ENCODE peak calls at places on chromosome X, in four cellular contexts. O is A673, N is AG09309, Y is GM23338. F is an unnamed sample.

GRCh38 chrX:102832661-102833060 is 104.4 kb upstream of the RAB40AL start:
- DNase-seq in Y (peak; percentile 26), O (no peak), N (peak; percentile 38), F (no peak)

GRCh38 chrX:45621356-45622041 is 420.8 kb upstream of the DIPK2B start:
- DNase-seq in Y (no peak), N (peak; percentile 37), O (no peak), F (peak; percentile 61)

GRCh38 chrX:136767104-136767941 is 13.4 kb downstream of the ARHGEF6 start:
- DNase-seq in Y (peak; percentile 72), O (peak; percentile 69), N (no peak), F (no peak)

GRCh38 chrX:71650333-71650969 is 16.9 kb upstream of the LOC101059915 start:
- DNase-seq in Y (no peak), O (no peak), N (no peak), F (no peak)

GRCh38 chrX:109266034-109266433 is 215.9 kb downstream of the GUCY2F start:
- DNase-seq in O (no peak), Y (no peak), N (no peak), F (no peak)

GRCh38 chrX:68833855-68834331 is 5.1 kb downstream of the EFNB1 start:
- DNase-seq in Y (no peak), O (no peak), N (no peak), F (no peak)

GRCh38 chrX:71198066-71198465 is 25.0 kb upstream of the GJB1 start:
- DNase-seq in O (no peak), N (no peak), Y (no peak), F (no peak)

GRCh38 chrX:79557212-79557611 is 190.1 kb upstream of the ITM2A start:
- DNase-seq in O (peak; percentile 45), N (no peak), Y (no peak), F (no peak)

GRCh38 chrX:152869972-152870371 is 27.9 kb upstream of the ZNF185 start:
- DNase-seq in O (no peak), N (no peak), Y (peak; percentile 20), F (no peak)

GRCh38 chrX:17547658-17548057 is 172.7 kb downstream of the NHS start:
- DNase-seq in N (no peak), Y (no peak), O (no peak), F (peak; percentile 77)

GRCh38 chrX:29824176-29824906 is 391.0 kb upstream of the MAGEB2 start:
- DNase-seq in O (no peak), N (no peak), Y (no peak), F (no peak)

GRCh38 chrX:12868747-12869146 is 1.9 kb downstream of the TLR7 start:
- DNase-seq in N (no peak), O (no peak), Y (no peak), F (no peak)
- H3K4me3 ChIP-seq in N (no peak overlapping the region), O (no peak overlapping the region), Y (no peak overlapping the region), F (no peak overlapping the region)

GRCh38 chrX:13515181-13515930 is 54.0 kb upstream of the EGFL6 start:
- DNase-seq in Y (no peak), O (peak; percentile 95), N (peak; percentile 7), F (no peak)

GRCh38 chrX:13518126-13518525 is 51.3 kb upstream of the EGFL6 start:
- DNase-seq in N (no peak), Y (no peak), O (no peak), F (no peak)

GRCh38 chrX:13520931-13521330 is 48.5 kb upstream of the EGFL6 start:
- DNase-seq in N (no peak), Y (no peak), O (no peak), F (no peak)

GRCh38 chrX:13520441-13520840 is 49.0 kb upstream of the EGFL6 start:
- DNase-seq in Y (no peak), N (no peak), O (no peak), F (no peak)
- TF ChIP-seq CTCF in Y (no peak), N (no peak), O (no peak), F (no peak)

GRCh38 chrX:139198936-139199335 is 331.6 kb upstream of the F9 start:
- DNase-seq in Y (no peak), O (no peak), N (no peak), F (no peak)

GRCh38 chrX:139191746-139192385 is 338.7 kb upstream of the F9 start:
- DNase-seq in N (no peak), O (no peak), Y (no peak), F (no peak)

GRCh38 chrX:139196890-139197289 is 333.6 kb upstream of the F9 start:
- DNase-seq in Y (no peak), N (no peak), O (no peak), F (no peak)

GRCh38 chrX:139192386-139192961 is 338.1 kb upstream of the F9 start:
- DNase-seq in O (no peak), Y (peak; percentile 27), N (no peak), F (no peak)

DNA sequence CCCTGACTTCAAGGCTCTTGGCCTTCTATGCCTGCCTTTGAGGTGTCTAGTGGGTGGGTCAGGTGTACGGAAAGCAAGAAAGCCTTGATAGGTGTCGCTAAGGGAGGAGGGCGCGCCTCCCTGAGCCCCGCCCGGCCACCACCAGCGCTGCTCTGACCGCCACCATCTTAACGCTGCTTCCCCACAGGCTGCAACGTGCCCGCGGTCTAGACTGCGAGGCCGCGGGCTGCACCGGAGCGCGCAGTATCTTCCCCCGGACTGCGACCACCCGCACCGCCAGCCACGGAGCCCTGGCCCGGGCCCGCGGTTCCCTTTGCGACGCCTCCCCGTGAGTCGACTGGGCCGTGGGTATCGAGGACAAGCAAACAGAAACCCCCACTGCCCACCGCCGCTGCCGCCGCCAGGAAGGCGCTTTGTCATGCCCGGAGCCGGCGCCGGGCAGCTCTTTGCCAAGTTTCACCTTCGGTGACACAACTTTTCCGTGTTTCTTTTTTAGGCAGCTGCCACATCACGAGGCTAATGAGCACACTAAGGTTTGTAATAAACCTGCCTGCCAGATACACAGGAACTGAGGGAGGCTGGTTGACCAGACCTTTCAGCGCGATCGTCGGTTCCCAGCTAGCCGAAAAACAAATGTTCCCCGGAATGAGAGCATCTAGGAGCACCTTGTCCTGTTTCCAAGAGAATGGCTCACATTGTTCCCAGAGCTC is 335.8 kb upstream of the F9 start:
- DNase-seq in O (no peak), N (no peak), Y (peak; percentile 38), F (no peak)
- H3K4me3 ChIP-seq in O (no peak overlapping the region), N (peak overlapping the region; percentile 21), Y (peak overlapping the region; percentile 55), F (no peak overlapping the region)

GRCh38 chrX:40299028-40299479 is 201.3 kb upstream of the BCOR start:
- DNase-seq in Y (peak; percentile 74), N (no peak), O (no peak), F (no peak)
- TF ChIP-seq CTCF in Y (peak; percentile 57), N (peak; percentile 37), O (peak; percentile 43), F (peak; percentile 13)

DNA sequence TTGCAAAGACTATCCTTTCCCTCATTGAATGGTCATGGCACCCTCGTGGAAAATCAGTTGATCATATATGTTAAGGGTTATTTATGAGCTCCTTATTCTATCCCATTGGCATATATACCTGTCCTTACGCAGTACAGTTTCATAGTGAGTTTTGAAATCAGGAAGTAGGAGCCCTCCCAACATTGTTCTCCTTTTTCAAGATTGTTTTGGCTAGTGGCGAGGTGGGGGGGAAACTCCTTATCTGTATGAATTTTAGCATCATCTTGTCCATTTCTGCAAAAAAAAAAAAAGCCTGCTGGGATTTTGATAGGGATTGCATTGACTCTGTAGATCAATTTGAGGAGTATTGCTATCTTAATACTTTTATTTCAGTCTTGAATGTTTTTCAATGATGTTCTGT is 2.5 kb upstream of the USP9X start:
- DNase-seq in O (no peak), N (no peak), Y (no peak), F (no peak)
- H3K4me3 ChIP-seq in O (no peak overlapping the region), N (no peak overlapping the region), Y (no peak overlapping the region), F (no peak overlapping the region)

F was measured in HFF-Myc.